ENCODE peak calls at places on chromosome 4, in seven cellular contexts. Z, R, F, S, K, N and M are unnamed samples.

GRCh38 chr4:166386491-166387367 is 513.7 kb downstream of the TLL1 start:
- DNase-seq in Z (peak; percentile 2), R (no peak), F (no peak), S (no peak), K (no peak), N (no peak), M (no peak)

GRCh38 chr4:146343776-146344175 is 129.4 kb downstream of the REELD1 start:
- DNase-seq in Z (no peak), R (no peak), F (no peak), S (no peak), K (no peak), N (peak; percentile 67), M (no peak)

GRCh38 chr4:62912531-62912930 is 1496.7 kb downstream of the TECRL start:
- DNase-seq in Z (no peak), R (no peak), F (no peak), S (no peak), K (no peak), N (no peak), M (no peak)

GRCh38 chr4:170736710-170737109 is 647.0 kb upstream of the AADAT start:
- DNase-seq in Z (peak; percentile 44), R (no peak), F (no peak), S (no peak), K (no peak), N (no peak), M (no peak)

GRCh38 chr4:126778348-126778747 is 854.4 kb upstream of the INTU start:
- DNase-seq in Z (peak; percentile 88), R (no peak), F (no peak), S (no peak), K (no peak), N (no peak), M (no peak)

GRCh38 chr4:155526452-155527169 is 140.0 kb upstream of the GUCY1A1 start:
- DNase-seq in Z (no peak), R (no peak), F (no peak), S (no peak), K (no peak), N (no peak), M (no peak)

GRCh38 chr4:54764501-54764900 is 106.7 kb downstream of the KIT start:
- DNase-seq in Z (no peak), R (no peak), F (no peak), S (no peak), K (no peak), N (no peak), M (no peak)

GRCh38 chr4:54539500-54540029 is 118.2 kb upstream of the KIT start:
- DNase-seq in Z (peak; percentile 39), R (peak; percentile 8), F (peak; percentile 66), S (peak; percentile 70), K (no peak), N (no peak), M (no peak)

GRCh38 chr4:13527192-13527982 is 16.9 kb downstream of the NKX3-2 start:
- DNase-seq in Z (no peak), R (no peak), F (no peak), S (no peak), K (no peak), N (no peak), M (no peak)
- H3K27me3 ChIP-seq in Z (peaks cover 73% of the 10 kb centered on the region), R (peaks cover 18% of the 10 kb centered on the region), F (peaks cover 100% of the 10 kb centered on the region), S (peaks cover 95% of the 10 kb centered on the region), K (peaks cover 85% of the 10 kb centered on the region), N (no peaks in the 10 kb centered on the region), M (peaks cover 100% of the 10 kb centered on the region)

GRCh38 chr4:139843643-139844042 is 178.0 kb downstream of the MGST2 start:
- DNase-seq in Z (no peak), R (no peak), F (no peak), S (no peak), K (no peak), N (no peak), M (no peak)

GRCh38 chr4:139845481-139846093 is 180.0 kb downstream of the MGST2 start:
- DNase-seq in Z (no peak), R (no peak), F (no peak), S (no peak), K (no peak), N (no peak), M (no peak)

GRCh38 chr4:139841464-139842195 is 176.0 kb downstream of the MGST2 start:
- DNase-seq in Z (no peak), R (no peak), F (no peak), S (no peak), K (no peak), N (no peak), M (no peak)

GRCh38 chr4:139844459-139845036 is 178.9 kb downstream of the MGST2 start:
- DNase-seq in Z (no peak), R (no peak), F (no peak), S (no peak), K (no peak), N (no peak), M (no peak)

GRCh38 chr4:139844057-139844456 is 178.4 kb downstream of the MGST2 start:
- DNase-seq in Z (no peak), R (no peak), F (no peak), S (no peak), K (no peak), N (no peak), M (no peak)
- H3K4me1 ChIP-seq in Z (no peaks in the 10 kb centered on the region), R (no peaks in the 10 kb centered on the region), F (peaks cover 26% of the 10 kb centered on the region), S (no peaks in the 10 kb centered on the region), K (no peaks in the 10 kb centered on the region), N (no peaks in the 10 kb centered on the region), M (no peaks in the 10 kb centered on the region)

GRCh38 chr4:65353098-65353497 is 317.2 kb downstream of the EPHA5 start:
- DNase-seq in Z (no peak), R (no peak), F (no peak), S (no peak), K (no peak), N (no peak), M (no peak)
- H3K27me3 ChIP-seq in Z (no peaks in the 10 kb centered on the region), R (no peaks in the 10 kb centered on the region), F (no peaks in the 10 kb centered on the region), S (no peaks in the 10 kb centered on the region), K (no peaks in the 10 kb centered on the region), N (no peaks in the 10 kb centered on the region), M (no peaks in the 10 kb centered on the region)

GRCh38 chr4:150007512-150007911 is 70.7 kb upstream of the DCLK2 start:
- DNase-seq in Z (peak; percentile 94), R (no peak), F (no peak), S (no peak), K (no peak), N (no peak), M (no peak)
- H3K4me1 ChIP-seq in Z (no peaks in the 10 kb centered on the region), R (peaks cover 66% of the 10 kb centered on the region), F (peaks cover 45% of the 10 kb centered on the region), S (no peaks in the 10 kb centered on the region), K (no peaks in the 10 kb centered on the region), N (no peaks in the 10 kb centered on the region), M (no peaks in the 10 kb centered on the region)

GRCh38 chr4:173516621-173517612 is 13.1 kb downstream of the HAND2 start:
- DNase-seq in Z (no peak), R (no peak), F (no peak), S (no peak), K (no peak), N (no peak), M (no peak)
- H3K27me3 ChIP-seq in Z (peaks cover 79% of the 10 kb centered on the region), R (no peaks in the 10 kb centered on the region), F (peaks cover 15% of the 10 kb centered on the region), S (peaks cover 95% of the 10 kb centered on the region), K (peaks cover 64% of the 10 kb centered on the region), N (no peaks in the 10 kb centered on the region), M (peaks cover 22% of the 10 kb centered on the region)

GRCh38 chr4:76059750-76060149 is 14.8 kb upstream of the ART3 start:
- DNase-seq in Z (no peak), R (no peak), F (no peak), S (no peak), K (no peak), N (peak; percentile 79), M (no peak)
- H3K4me1 ChIP-seq in Z (no peaks in the 10 kb centered on the region), R (no peaks in the 10 kb centered on the region), F (no peaks in the 10 kb centered on the region), S (no peaks in the 10 kb centered on the region), K (no peaks in the 10 kb centered on the region), N (peaks cover 41% of the 10 kb centered on the region), M (no peaks in the 10 kb centered on the region)

DNA sequence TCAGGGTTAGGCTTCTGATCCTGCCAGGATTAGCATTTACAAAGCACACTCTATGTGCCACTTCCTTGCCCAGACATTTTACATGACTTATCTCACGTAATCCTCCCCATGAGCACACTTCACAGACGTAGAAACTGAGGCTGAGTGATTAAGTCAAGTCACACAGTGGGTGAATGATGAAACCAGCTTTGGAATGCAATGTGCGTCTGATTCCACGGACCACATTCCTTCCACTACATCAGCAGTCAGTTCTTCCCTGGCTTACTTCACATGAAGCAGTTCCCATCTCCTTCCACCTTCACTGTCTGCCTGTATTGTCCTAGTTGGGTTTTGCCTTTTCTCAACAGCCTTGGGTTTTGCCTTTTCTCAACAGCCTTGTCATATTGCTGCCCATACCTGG is 134.3 kb upstream of the PPARGC1A start:
- DNase-seq in Z (peak; percentile 70), R (no peak), F (no peak), S (no peak), K (no peak), N (no peak), M (no peak)
- H3K27me3 ChIP-seq in Z (no peaks in the 10 kb centered on the region), R (no peaks in the 10 kb centered on the region), F (no peaks in the 10 kb centered on the region), S (no peaks in the 10 kb centered on the region), K (no peaks in the 10 kb centered on the region), N (no peaks in the 10 kb centered on the region), M (peaks cover 19% of the 10 kb centered on the region)

DNA sequence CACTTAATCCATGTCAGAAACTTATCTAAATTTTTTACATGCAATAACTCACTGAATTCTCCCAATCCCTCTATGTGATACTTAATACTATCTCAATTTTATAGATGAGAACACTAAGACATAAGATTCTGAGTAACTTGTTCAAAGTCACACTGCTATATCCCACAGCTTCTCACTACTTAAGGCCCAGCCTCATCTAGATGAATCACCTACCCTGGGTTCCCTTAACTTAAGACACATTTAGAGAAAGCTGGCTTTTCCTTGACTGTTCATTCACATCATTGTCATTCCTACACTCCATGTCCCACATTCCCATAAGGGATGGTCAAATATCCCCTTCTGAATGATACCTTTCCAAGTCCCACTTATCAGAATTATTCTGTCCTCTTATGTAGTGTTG is 21.0 kb downstream of the TNIP3 start:
- DNase-seq in Z (peak; percentile 31), R (no peak), F (no peak), S (no peak), K (no peak), N (no peak), M (no peak)
- H3K4me1 ChIP-seq in Z (peaks cover 6% of the 10 kb centered on the region), R (no peaks in the 10 kb centered on the region), F (no peaks in the 10 kb centered on the region), S (no peaks in the 10 kb centered on the region), K (peaks cover 24% of the 10 kb centered on the region), N (no peaks in the 10 kb centered on the region), M (no peaks in the 10 kb centered on the region)